ENCODE peak calls at places on chromosomes 6 and 20, in six cellular contexts. I is cardiac muscle cell, C is upper lobe of left lung, X is heart right ventricle, E is heart left ventricle, T is PC-9. D is an unnamed sample.

GRCh38 chr6:88166493-88166900 is 350 bp upstream of the CNR1 start:
- DNase-seq in T (no peak), I (no peak), C (peak; percentile 89), E (no peak), X (no peak), D (no peak)

GRCh38 chr6:44071670-44072451 is 55.4 kb downstream of the MRPL14 start:
- DNase-seq in E (no peak), T (no peak), C (no peak), X (no peak), I (peak; percentile 94), D (no peak)

GRCh38 chr6:143697401-143697800 is 19.6 kb downstream of the PHACTR2 start:
- DNase-seq in E (no peak), I (no peak), X (no peak), T (no peak), C (no peak), D (no peak)

GRCh38 chr6:6479706-6480250 is 108.7 kb upstream of the LY86 start:
- DNase-seq in E (no peak), X (no peak), C (no peak), I (no peak), T (no peak), D (no peak)

GRCh38 chr6:76835289-76835688 is 628.0 kb downstream of the HTR1B start:
- DNase-seq in E (no peak), I (no peak), C (no peak), X (no peak), T (no peak), D (no peak)

GRCh38 chr6:79466222-79466834 is 70.9 kb downstream of the LCA5 start:
- DNase-seq in X (no peak), E (no peak), C (no peak), T (no peak), I (peak; percentile 59), D (no peak)

GRCh38 chr6:12866422-12867029 is 150.0 kb downstream of the PHACTR1 start:
- DNase-seq in C (no peak), E (no peak), I (no peak), X (no peak), T (no peak), D (no peak)

GRCh38 chr6:23529902-23530301 is 596.1 kb upstream of the NRSN1 start:
- DNase-seq in I (no peak), E (no peak), C (no peak), X (no peak), T (no peak), D (no peak)

GRCh38 chr6:105424177-105424783 is 21.4 kb upstream of the PREP start:
- DNase-seq in C (no peak), E (no peak), I (peak; percentile 75), T (peak; percentile 43), X (peak; percentile 19), D (peak; percentile 47)

GRCh38 chr6:42093582-42094329 is 43.4 kb downstream of the TAF8 start:
- DNase-seq in I (no peak), X (no peak), C (no peak), E (peak; percentile 57), T (peak; percentile 55), D (no peak)

GRCh38 chr6:28922004-28922840 is 1.6 kb downstream of the TRIM27 start:
- DNase-seq in X (no peak), C (no peak), T (peak; percentile 58), I (peak; percentile 60), E (no peak), D (no peak)

GRCh38 chr20:2599265-2600060 is 53.0 kb upstream of the NOP56 start:
- DNase-seq in E (no peak), X (no peak), T (no peak), I (peak; percentile 3), C (no peak), D (no peak)

GRCh38 chr20:20491784-20492145 is 123.9 kb downstream of the INSM1 start:
- DNase-seq in T (no peak), I (no peak), C (no peak), X (no peak), E (no peak), D (no peak)

GRCh38 chr6:116512155-116512559 is 718 bp downstream of the CALHM5 start:
- DNase-seq in I (peak; percentile 45), E (no peak), X (no peak), C (no peak), T (no peak), D (no peak)

GRCh38 chr6:35719830-35720733 is 16.8 kb upstream of the ARMC12 start:
- DNase-seq in I (peak; percentile 56), E (peak; percentile 73), T (no peak), X (peak; percentile 52), C (no peak), D (no peak)

GRCh38 chr20:53929399-53929798 is 141.0 kb downstream of the BCAS1 start:
- DNase-seq in I (no peak), X (no peak), T (no peak), C (no peak), E (no peak), D (no peak)

GRCh38 chr6:130421567-130421966 is 55.8 kb downstream of the TMEM200A start:
- DNase-seq in X (no peak), I (peak; percentile 26), T (no peak), C (no peak), E (no peak), D (no peak)

GRCh38 chr6:79608334-79609224 is 22.6 kb upstream of the SH3BGRL2 start:
- DNase-seq in X (no peak), T (no peak), C (no peak), I (no peak), E (no peak), D (no peak)

GRCh38 chr20:41011551-41012067 is 17.0 kb upstream of the TOP1 start:
- DNase-seq in I (no peak), E (no peak), T (peak; percentile 33), C (no peak), X (no peak), D (no peak)

GRCh38 chr20:42914302-42914701 is 275.4 kb downstream of the PTPRT start:
- DNase-seq in C (no peak), I (no peak), X (no peak), T (no peak), E (no peak), D (no peak)

GRCh38 chr20:43916875-43917371 is 2.3 kb downstream of the TOX2 start:
- DNase-seq in T (no peak), X (no peak), I (no peak), E (no peak), C (no peak), D (no peak)

GRCh38 chr20:1438361-1438760 is 28.3 kb downstream of the NSFL1C start:
- DNase-seq in T (no peak), I (no peak), X (no peak), E (no peak), C (no peak), D (no peak)

GRCh38 chr6:56842602-56843475 is 112.1 kb upstream of the BEND6 start:
- DNase-seq in I (peak; percentile 41), T (peak; percentile 56), E (peak; percentile 74), C (no peak), X (peak; percentile 31), D (no peak)

GRCh38 chr20:63617092-63617875 is 9.6 kb downstream of the GMEB2 start:
- DNase-seq in T (no peak), C (peak; percentile 85), X (no peak), E (peak; percentile 60), I (no peak), D (no peak)

GRCh38 chr6:168383062-168383854 is 57.7 kb upstream of the SMOC2 start:
- DNase-seq in E (peak; percentile 9), C (no peak), T (no peak), X (no peak), I (no peak), D (no peak)

GRCh38 chr20:48990467-48990866 is 55.6 kb upstream of the CSE1L start:
- DNase-seq in X (no peak), E (no peak), I (no peak), T (no peak), C (no peak), D (no peak)

GRCh38 chr20:48984575-48985219 is 61.4 kb upstream of the CSE1L start:
- DNase-seq in E (no peak), T (no peak), X (no peak), C (no peak), I (no peak), D (no peak)

GRCh38 chr20:48983423-48984400 is 62.2 kb downstream of the ARFGEF2 start:
- DNase-seq in I (peak; percentile 76), C (no peak), X (peak; percentile 41), T (peak; percentile 70), E (no peak), D (no peak)

GRCh38 chr20:48986899-48987298 is 59.2 kb upstream of the CSE1L start:
- DNase-seq in X (no peak), T (no peak), E (no peak), C (no peak), I (peak; percentile 3), D (no peak)
- TF ChIP-seq CTCF in X (no peak), T (peak; percentile 65), E (no peak), C (no peak), I (peak; percentile 28), D (no peak)

GRCh38 chr20:56800088-56800487 is 171.0 kb downstream of the TFAP2C start:
- DNase-seq in E (no peak), I (no peak), T (no peak), X (no peak), C (no peak), D (no peak)
- TF ChIP-seq CTCF in E (no peak), I (no peak), T (no peak), X (no peak), C (no peak), D (no peak)

GRCh38 chr20:10916312-10916711 is 242.5 kb upstream of the JAG1 start:
- DNase-seq in C (no peak), X (no peak), I (peak; percentile 33), E (no peak), T (no peak), D (no peak)
- TF ChIP-seq CTCF in C (no peak), X (no peak), I (no peak), E (no peak), T (no peak), D (no peak)

GRCh38 chr6:291697-292505 is at the start of gene DUSP22:
- DNase-seq in I (peak; percentile 93), E (peak; percentile 94), X (peak; percentile 89), C (peak; percentile 97), T (peak; percentile 88), D (peak; percentile 79)

GRCh38 chr6:294656-295565 is 2.6 kb downstream of the DUSP22 start:
- DNase-seq in T (no peak), I (no peak), X (no peak), C (no peak), E (no peak), D (no peak)

GRCh38 chr6:291148-291696 is 1.1 kb upstream of the DUSP22 start:
- DNase-seq in I (peak; percentile 30), T (no peak), E (no peak), C (no peak), X (no peak), D (no peak)

GRCh38 chr6:293185-294174 is 1.2 kb downstream of the DUSP22 start:
- DNase-seq in C (no peak), I (no peak), T (no peak), E (no peak), X (peak; percentile 50), D (peak; percentile 46)

DNA sequence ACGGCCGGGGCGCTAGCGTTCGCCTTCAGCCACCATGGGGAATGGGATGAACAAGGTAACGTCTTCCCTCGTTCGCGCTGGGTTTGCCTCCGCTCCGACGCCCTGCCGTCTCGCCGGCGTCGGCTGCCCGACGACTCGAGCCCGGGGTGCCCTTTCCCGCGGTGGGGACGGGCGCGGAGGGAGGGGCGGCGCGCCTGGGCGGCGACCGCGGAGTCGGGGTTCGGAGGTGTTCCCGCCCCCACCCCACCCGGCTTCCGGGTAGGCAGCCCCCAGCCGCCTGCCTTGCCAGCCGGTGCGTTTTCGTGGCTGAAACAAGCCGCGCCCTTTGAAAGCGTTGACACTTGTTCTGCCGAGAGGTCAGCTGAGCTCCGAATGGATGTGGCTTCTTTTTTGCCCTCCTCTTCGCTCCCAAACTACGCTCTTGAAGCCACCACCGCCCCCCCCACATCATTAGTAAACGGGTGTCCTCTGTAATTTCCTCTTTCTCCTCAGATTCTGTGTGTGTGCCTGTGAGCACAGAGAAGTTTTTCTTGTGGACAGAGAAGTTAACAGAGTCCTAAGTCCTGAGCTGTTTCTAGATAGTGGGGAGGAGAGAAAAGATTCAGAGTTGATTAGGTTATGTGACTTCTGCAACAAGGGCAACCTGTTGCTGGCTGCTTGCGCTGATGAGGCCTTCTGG is 358 bp downstream of the DUSP22 start:
- DNase-seq in X (peak; percentile 72), T (peak; percentile 64), E (peak; percentile 89), C (peak; percentile 94), I (peak; percentile 39), D (peak; percentile 69)
- TF ChIP-seq CTCF in X (no peak), T (no peak), E (no peak), C (peak; percentile 13), I (no peak), D (no peak)